ENCODE peak calls at places on chromosome 3, in seven cellular contexts. A is endodermal cell, Z is astrocyte, D is cardiac fibroblast, F is psoas muscle, W is stomach, S is brain microvascular endothelial cell. N is an unnamed sample.

GRCh38 chr3:12905316-12906071 is 64.1 kb upstream of the RPL32 start:
- DNase-seq in D (no peak), S (no peak), Z (no peak), F (no peak), A (no peak), W (no peak), N (no peak)

GRCh38 chr3:195909294-195909644 is 918 bp upstream of the TNK2 start:
- DNase-seq in Z (no peak), F (no peak), A (no peak), S (no peak), D (no peak), W (no peak), N (no peak)

GRCh38 chr3:165254812-165255211 is 58.6 kb upstream of the SLITRK3 start:
- DNase-seq in D (peak), A (no peak), S (peak), F (no peak), W (no peak), Z (peak), N (no peak)

GRCh38 chr3:52093751-52094525 is 37.6 kb upstream of the DUSP7 start:
- DNase-seq in A (no peak), F (no peak), S (peak), Z (peak), W (no peak), D (peak), N (peak)

GRCh38 chr3:5039585-5039984 is 60.3 kb downstream of the BHLHE40 start:
- DNase-seq in F (no peak), Z (no peak), S (no peak), W (no peak), D (no peak), A (no peak), N (no peak)

GRCh38 chr3:42632146-42632545 is 21.4 kb upstream of the ZBTB47 start:
- DNase-seq in S (no peak), Z (peak), D (peak), F (no peak), W (no peak), A (no peak), N (peak)

GRCh38 chr3:102089904-102090492 is 240.7 kb downstream of the NFKBIZ start:
- DNase-seq in F (no peak), D (peak), S (peak), Z (peak), W (no peak), A (no peak), N (peak)

GRCh38 chr3:100496711-100497261 is 4.4 kb downstream of the TMEM45A start:
- DNase-seq in Z (peak), D (peak), S (peak), W (no peak), F (no peak), A (no peak), N (peak)

GRCh38 chr3:72721696-72722381 is 126.4 kb downstream of the SHQ1 start:
- DNase-seq in D (no peak), Z (no peak), A (peak), W (no peak), F (no peak), S (no peak), N (no peak)

GRCh38 chr3:138474163-138474562 is 39.7 kb downstream of the ESYT3 start:
- DNase-seq in Z (no peak), S (no peak), W (no peak), F (no peak), D (no peak), A (no peak), N (no peak)

GRCh38 chr3:7407107-7407506 is 546.2 kb downstream of the GRM7 start:
- DNase-seq in Z (no peak), A (no peak), F (no peak), D (no peak), S (no peak), W (no peak), N (no peak)
- TF ChIP-seq CTCF in Z (no peak), A (peak), F (no peak), D (no peak), S (peak), W (no peak), N (no peak)

GRCh38 chr3:122682016-122682374 is 1.4 kb downstream of the PARP14 start:
- DNase-seq in S (no peak), A (no peak), W (no peak), D (no peak), Z (no peak), F (no peak), N (peak)
- H3K4me3 ChIP-seq in S (no peak), A (no peak), W (peak), D (peak), Z (no peak), F (peak), N (peak)

DNA sequence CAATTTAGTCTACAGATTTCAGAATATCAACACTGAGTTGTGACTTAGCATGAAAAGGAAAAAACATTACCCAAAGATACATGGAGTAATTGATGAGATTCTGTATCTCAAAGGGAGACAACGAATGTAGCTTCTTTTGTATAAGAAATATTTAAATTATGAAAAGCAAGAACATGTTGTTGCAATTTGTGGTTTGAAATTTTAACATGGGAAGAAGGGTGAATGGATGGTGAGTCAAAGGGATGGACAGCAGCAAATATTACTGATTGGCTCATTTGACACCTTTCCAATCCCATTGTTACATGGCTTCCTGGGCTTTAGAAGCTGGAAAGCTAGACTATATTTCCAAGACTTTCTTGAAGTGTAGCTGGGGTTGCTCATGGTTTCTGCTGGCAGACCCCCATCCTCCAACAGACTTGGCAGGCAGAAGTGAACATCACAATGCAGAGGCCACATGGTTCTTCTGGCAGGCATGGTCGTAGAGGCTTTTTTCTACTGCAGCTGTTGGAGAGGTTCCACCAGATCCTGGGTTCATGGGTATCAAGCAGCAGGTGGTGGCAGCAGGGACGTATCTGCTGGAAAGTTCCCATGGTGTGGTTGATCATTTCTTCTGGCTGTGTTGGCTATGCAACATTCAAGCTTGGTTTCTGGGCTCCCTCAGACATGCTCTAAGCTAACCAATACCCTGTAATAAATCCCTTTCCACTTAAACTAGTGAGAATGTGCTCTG is 47.2 kb upstream of the KPNA4 start:
- DNase-seq in Z (no peak), D (no peak), F (no peak), S (no peak), W (no peak), A (no peak), N (peak)
- TF ChIP-seq CTCF in Z (no peak), D (no peak), F (no peak), S (no peak), W (no peak), A (no peak), N (no peak)

GRCh38 chr3:97823503-97824004 is 1.7 kb downstream of the CRYBG3 start:
- DNase-seq in D (peak), A (no peak), F (peak), W (no peak), Z (no peak), S (no peak), N (peak)
- H3K4me3 ChIP-seq in D (peak), A (peak), F (peak), W (peak), Z (peak), S (peak), N (peak)

DNA sequence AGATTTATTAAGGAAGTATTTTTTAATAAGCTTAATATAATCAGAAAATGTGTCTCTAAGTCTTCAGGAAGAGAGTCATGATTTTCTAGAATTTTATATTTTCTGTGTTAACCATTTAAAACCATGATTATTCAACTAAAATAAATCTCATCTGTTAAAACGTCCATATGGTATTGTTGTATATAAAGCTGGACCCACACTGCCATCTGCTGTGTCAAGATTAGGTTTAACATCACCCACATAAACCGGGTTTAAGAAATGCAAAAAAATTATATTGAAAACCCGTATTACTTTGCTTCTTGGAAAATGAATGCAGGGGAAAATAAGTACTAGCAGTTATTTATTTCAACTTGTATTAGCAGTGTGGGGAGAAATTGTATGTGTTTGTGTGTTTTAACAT is 9.5 kb upstream of the CCDC66 start:
- DNase-seq in D (peak), W (no peak), Z (no peak), F (no peak), S (no peak), A (no peak), N (peak)
- TF ChIP-seq CTCF in D (no peak), W (no peak), Z (no peak), F (no peak), S (peak), A (peak), N (no peak)

N was measured in foreskin fibroblast.